ENCODE peak calls at places on chromosome 19, in six cellular contexts. B, E, D, N, L and W are unnamed samples.

GRCh38 chr19:38359242-38360021 is 14.9 kb upstream of the PSMD8 start:
- DNase-seq in B (no peak), E (no peak), D (no peak), N (no peak), L (no peak), W (no peak)

GRCh38 chr19:405138-405965 is 3.6 kb downstream of the C2CD4C start:
- DNase-seq in B (peak), E (no peak), D (no peak), N (no peak), L (no peak), W (no peak)

GRCh38 chr19:28372800-28373199 is 840.2 kb downstream of the UQCRFS1 start:
- DNase-seq in B (no peak), E (no peak), D (no peak), N (no peak), L (no peak), W (no peak)

GRCh38 chr19:45676851-45677263 is 8.8 kb downstream of the GIPR start:
- DNase-seq in B (peak), E (peak), D (peak), N (no peak), L (no peak), W (no peak)

GRCh38 chr19:15115080-15115479 is 7.9 kb downstream of the SYDE1 start:
- DNase-seq in B (peak), E (no peak), D (peak), N (no peak), L (no peak), W (no peak)

GRCh38 chr19:6221878-6222746 is 57.7 kb downstream of the MLLT1 start:
- DNase-seq in B (no peak), E (no peak), D (no peak), N (no peak), L (no peak), W (no peak)

GRCh38 chr19:2853015-2853606 is 11.8 kb downstream of the ZNF555 start:
- DNase-seq in B (no peak), E (no peak), D (no peak), N (no peak), L (no peak), W (no peak)

GRCh38 chr19:10855879-10856522 is 7.8 kb downstream of the C19orf38 start:
- DNase-seq in B (no peak), E (no peak), D (no peak), N (no peak), L (peak), W (no peak)

GRCh38 chr19:15501596-15501995 is 6.7 kb upstream of the CYP4F22 start:
- DNase-seq in B (no peak), E (no peak), D (no peak), N (no peak), L (no peak), W (no peak)

GRCh38 chr19:6061420-6062130 is 48.7 kb downstream of the RFX2 start:
- DNase-seq in B (peak), E (no peak), D (peak), N (no peak), L (no peak), W (no peak)

GRCh38 chr19:43625918-43626579 is 6.6 kb upstream of the ZNF428 start:
- DNase-seq in B (no peak), E (no peak), D (peak), N (no peak), L (peak), W (no peak)

GRCh38 chr19:43639507-43640423 is at the start of gene CADM4:
- DNase-seq in B (peak), E (peak), D (peak), N (peak), L (peak), W (peak)

GRCh38 chr19:30666301-30666803 is 294.2 kb downstream of the ZNF536 start:
- DNase-seq in B (peak), E (peak), D (peak), N (peak), L (peak), W (peak)

GRCh38 chr19:2816641-2817040 is 3.0 kb upstream of the ZNF554 start:
- DNase-seq in B (no peak), E (no peak), D (no peak), N (no peak), L (no peak), W (no peak)

GRCh38 chr19:43432866-43433673 is 18.4 kb downstream of the TEX101 start:
- DNase-seq in B (peak), E (peak), D (peak), N (peak), L (peak), W (peak)

GRCh38 chr19:54203151-54203611 is 2.5 kb downstream of the RPS9 start:
- DNase-seq in B (no peak), E (no peak), D (no peak), N (no peak), L (no peak), W (no peak)

GRCh38 chr19:33910922-33911321 is 114.3 kb downstream of the KCTD15 start:
- DNase-seq in B (no peak), E (no peak), D (no peak), N (no peak), L (no peak), W (no peak)

GRCh38 chr19:7415163-7415856 is 66.6 kb downstream of the ARHGEF18 start:
- DNase-seq in B (no peak), E (no peak), D (no peak), N (no peak), L (no peak), W (no peak)

GRCh38 chr19:34686455-34686854 is 9.0 kb downstream of the ZNF302 start:
- DNase-seq in B (no peak), E (no peak), D (no peak), N (no peak), L (no peak), W (no peak)

GRCh38 chr19:5775668-5776309 is 8.8 kb downstream of the PRR22 start:
- DNase-seq in B (no peak), E (no peak), D (no peak), N (peak), L (no peak), W (no peak)

GRCh38 chr19:43774103-43774939 is 6.5 kb downstream of the KCNN4 start:
- DNase-seq in B (peak), E (no peak), D (peak), N (peak), L (peak), W (no peak)

GRCh38 chr19:4620675-4621074 is 18.6 kb upstream of the TNFAIP8L1 start:
- DNase-seq in B (no peak), E (no peak), D (peak), N (no peak), L (no peak), W (no peak)

GRCh38 chr19:2883686-2884439 is 16.7 kb downstream of the ZNF556 start:
- DNase-seq in B (no peak), E (no peak), D (no peak), N (no peak), L (no peak), W (no peak)

GRCh38 chr19:7751157-7751783 is 3.9 kb upstream of the CD209 start:
- DNase-seq in B (no peak), E (peak), D (no peak), N (no peak), L (no peak), W (peak)